ENCODE peak calls at places on chromosomes 16 and 17, in ten cellular contexts. V, G, U, M, F, Z, L, C, S and B are unnamed samples.

GRCh38 chr17:71063127-71063526 is 893.8 kb downstream of the KCNJ2 start:
- DNase-seq in V (no peak), G (no peak), U (no peak), M (no peak), F (no peak), Z (no peak), L (no peak), C (no peak), S (no peak), B (no peak)

GRCh38 chr17:69961488-69962145 is 113.4 kb upstream of the KCNJ16 start:
- DNase-seq in V (no peak), G (no peak), U (no peak), M (no peak), F (no peak), Z (no peak), L (peak), C (peak), S (no peak), B (no peak)

GRCh38 chr17:72501404-72502110 is 380.7 kb downstream of the SOX9 start:
- DNase-seq in V (no peak), G (no peak), U (no peak), M (no peak), F (no peak), Z (no peak), L (no peak), C (no peak), S (no peak), B (no peak)

GRCh38 chr17:82457071-82457789 is 1.3 kb upstream of the NARF start:
- DNase-seq in V (no peak), G (no peak), U (no peak), M (no peak), F (no peak), Z (peak), L (no peak), C (no peak), S (peak), B (no peak)

GRCh38 chr17:58332720-58333395 is 4.3 kb upstream of the TSPOAP1 start:
- DNase-seq in V (no peak), G (no peak), U (no peak), M (no peak), F (no peak), Z (no peak), L (no peak), C (no peak), S (no peak), B (no peak)

GRCh38 chr17:57916925-57917858 is 38.0 kb downstream of the CUEDC1 start:
- DNase-seq in V (no peak), G (no peak), U (no peak), M (no peak), F (no peak), Z (no peak), L (no peak), C (no peak), S (no peak), B (no peak)

GRCh38 chr17:74962622-74963394 is 9.8 kb downstream of the HID1 start:
- DNase-seq in V (no peak), G (no peak), U (no peak), M (no peak), F (no peak), Z (no peak), L (no peak), C (no peak), S (no peak), B (no peak)

GRCh38 chr17:28928061-28928460 is 23.3 kb downstream of the PHF12 start:
- DNase-seq in V (no peak), G (no peak), U (no peak), M (no peak), F (no peak), Z (no peak), L (no peak), C (no peak), S (no peak), B (no peak)

GRCh38 chr17:21165922-21166598 is 39.3 kb downstream of the DHRS7B start:
- DNase-seq in V (no peak), G (no peak), U (peak), M (peak), F (no peak), Z (no peak), L (no peak), C (no peak), S (no peak), B (no peak)

GRCh38 chr17:1829189-1829578 is 518 bp downstream of the SMYD4 start:
- DNase-seq in V (no peak), G (no peak), U (no peak), M (no peak), F (peak), Z (peak), L (no peak), C (no peak), S (no peak), B (no peak)

GRCh38 chr16:77877712-77878111 is 89.3 kb downstream of the VAT1L start:
- DNase-seq in V (peak), G (no peak), U (peak), M (no peak), F (peak), Z (no peak), L (no peak), C (peak), S (no peak), B (no peak)

GRCh38 chr17:2704031-2704889 is 7.3 kb downstream of the CLUH start:
- DNase-seq in V (no peak), G (no peak), U (no peak), M (no peak), F (no peak), Z (peak), L (no peak), C (no peak), S (no peak), B (no peak)

GRCh38 chr16:30844671-30845449 is 49.0 kb downstream of the BCL7C start:
- DNase-seq in V (peak), G (peak), U (peak), M (peak), F (peak), Z (peak), L (peak), C (peak), S (peak), B (peak)

GRCh38 chr17:82239926-82240505 is 11.2 kb downstream of the SLC16A3 start:
- DNase-seq in V (no peak), G (peak), U (no peak), M (no peak), F (no peak), Z (no peak), L (no peak), C (no peak), S (no peak), B (no peak)

GRCh38 chr17:5585814-5586558 is 1.7 kb upstream of the NLRP1 start:
- DNase-seq in V (no peak), G (no peak), U (peak), M (no peak), F (peak), Z (no peak), L (peak), C (no peak), S (no peak), B (no peak)

GRCh38 chr16:969508-970378 is 1.0 kb downstream of the LMF1 start:
- DNase-seq in V (no peak), G (no peak), U (peak), M (no peak), F (no peak), Z (peak), L (peak), C (no peak), S (peak), B (no peak)

GRCh38 chr17:72150632-72151460 is 30.0 kb downstream of the SOX9 start:
- DNase-seq in V (no peak), G (no peak), U (peak), M (no peak), F (no peak), Z (no peak), L (no peak), C (peak), S (no peak), B (no peak)

GRCh38 chr16:64627288-64627687 is 494.6 kb downstream of the CDH11 start:
- DNase-seq in V (no peak), G (peak), U (no peak), M (no peak), F (no peak), Z (no peak), L (no peak), C (no peak), S (no peak), B (no peak)

GRCh38 chr16:89111263-89111662 is 17.6 kb downstream of the ACSF3 start:
- DNase-seq in V (no peak), G (no peak), U (no peak), M (no peak), F (no peak), Z (no peak), L (no peak), C (no peak), S (no peak), B (no peak)

GRCh38 chr16:66304961-66305360 is 61.5 kb upstream of the CDH5 start:
- DNase-seq in V (no peak), G (no peak), U (no peak), M (peak), F (no peak), Z (no peak), L (no peak), C (no peak), S (no peak), B (no peak)

GRCh38 chr16:72033437-72033836 is 20.9 kb upstream of the HP start:
- DNase-seq in V (no peak), G (no peak), U (no peak), M (no peak), F (no peak), Z (no peak), L (no peak), C (no peak), S (no peak), B (no peak)

GRCh38 chr17:31524926-31525800 is 133.7 kb downstream of the RAB11FIP4 start:
- DNase-seq in V (peak), G (peak), U (peak), M (peak), F (peak), Z (peak), L (peak), C (peak), S (peak), B (peak)

GRCh38 chr16:85312642-85313540 is 200.6 kb upstream of the CIBAR2 start:
- DNase-seq in V (no peak), G (no peak), U (no peak), M (no peak), F (no peak), Z (no peak), L (peak), C (no peak), S (no peak), B (no peak)

GRCh38 chr17:49968380-49969133 is 433 bp upstream of the DLX4 start:
- DNase-seq in V (peak), G (peak), U (peak), M (no peak), F (peak), Z (peak), L (peak), C (peak), S (peak), B (peak)

GRCh38 chr17:77735341-77736206 is 222.9 kb upstream of the TNRC6C start:
- DNase-seq in V (no peak), G (peak), U (no peak), M (peak), F (peak), Z (no peak), L (no peak), C (no peak), S (no peak), B (peak)

GRCh38 chr17:78180083-78180482 is 6.8 kb downstream of the TK1 start:
- DNase-seq in V (no peak), G (no peak), U (no peak), M (no peak), F (no peak), Z (no peak), L (no peak), C (no peak), S (no peak), B (no peak)

GRCh38 chr17:66840061-66840460 is 5.1 kb downstream of the CACNG5 start:
- DNase-seq in V (no peak), G (no peak), U (no peak), M (no peak), F (no peak), Z (no peak), L (no peak), C (no peak), S (no peak), B (no peak)

GRCh38 chr16:58345574-58346354 is 46.5 kb upstream of the GINS3 start:
- DNase-seq in V (no peak), G (no peak), U (no peak), M (no peak), F (no peak), Z (no peak), L (no peak), C (no peak), S (no peak), B (no peak)
- TF ChIP-seq CTCF in V (peak), G (no peak), U (peak), M (no peak), F (peak), Z (no peak), L (no peak), C (peak), S (peak), B (no peak)

GRCh38 chr17:45172541-45173286 is 11.0 kb downstream of the HEXIM2 start:
- DNase-seq in V (no peak), G (no peak), U (peak), M (peak), F (peak), Z (peak), L (peak), C (peak), S (peak), B (no peak)

GRCh38 chr17:45170976-45171337 is 9.3 kb downstream of the HEXIM2 start:
- DNase-seq in V (peak), G (peak), U (peak), M (peak), F (peak), Z (no peak), L (no peak), C (peak), S (no peak), B (no peak)

GRCh38 chr17:45172232-45172540 is 10.5 kb downstream of the HEXIM2 start:
- DNase-seq in V (no peak), G (no peak), U (no peak), M (no peak), F (no peak), Z (no peak), L (no peak), C (no peak), S (no peak), B (no peak)

GRCh38 chr17:45170280-45170975 is 8.8 kb downstream of the HEXIM2 start:
- DNase-seq in V (no peak), G (no peak), U (no peak), M (no peak), F (no peak), Z (no peak), L (no peak), C (no peak), S (no peak), B (no peak)

GRCh38 chr17:45171338-45172231 is 9.9 kb downstream of the HEXIM2 start:
- DNase-seq in V (no peak), G (no peak), U (peak), M (peak), F (peak), Z (no peak), L (peak), C (peak), S (no peak), B (no peak)
- TF ChIP-seq CTCF in V (no peak), G (no peak), U (no peak), M (no peak), F (no peak), Z (no peak), L (no peak), C (no peak), S (no peak), B (no peak)

DNA sequence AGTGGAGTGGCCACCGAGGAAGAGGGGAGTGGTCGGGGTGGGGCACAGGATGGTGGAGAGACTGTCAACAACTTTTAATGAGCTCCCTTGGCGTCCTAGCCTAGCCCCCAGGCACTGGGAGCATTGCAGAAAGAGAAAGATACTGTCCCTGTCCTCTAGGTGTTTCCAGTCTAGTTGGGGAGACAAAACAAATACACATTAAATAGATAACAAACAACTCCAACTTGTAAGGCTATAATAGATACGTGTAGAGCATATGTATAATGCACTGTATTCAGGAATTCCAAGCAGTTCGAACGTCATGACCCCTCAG is 435 bp upstream of the UBE2O start:
- DNase-seq in V (no peak), G (no peak), U (no peak), M (no peak), F (no peak), Z (no peak), L (no peak), C (no peak), S (no peak), B (no peak)
- TF ChIP-seq CTCF in V (no peak), G (no peak), U (no peak), M (no peak), F (no peak), Z (no peak), L (no peak), C (no peak), S (no peak), B (no peak)

DNA sequence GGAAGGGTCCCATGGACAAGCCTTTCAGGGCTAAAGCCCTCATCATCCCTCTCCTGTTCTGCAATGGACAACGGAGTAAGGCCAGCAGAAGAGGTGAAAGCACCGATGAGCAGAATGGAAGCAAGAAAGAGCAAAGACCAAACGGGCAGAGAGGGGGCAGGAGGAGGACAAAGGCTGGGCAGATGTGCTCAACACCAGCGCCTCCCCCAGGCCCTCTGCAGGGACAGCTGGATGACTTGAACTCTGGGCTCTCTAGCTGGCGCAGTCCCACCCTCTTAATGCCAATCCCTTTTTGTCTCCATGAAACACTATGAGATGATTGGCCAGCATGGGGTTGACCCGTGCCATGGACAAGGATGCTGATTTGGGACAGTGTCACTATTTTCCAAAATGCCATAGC is 22.0 kb downstream of the ACLY start:
- DNase-seq in V (no peak), G (no peak), U (no peak), M (no peak), F (no peak), Z (no peak), L (no peak), C (no peak), S (no peak), B (no peak)
- TF ChIP-seq CTCF in V (no peak), G (peak), U (no peak), M (no peak), F (no peak), Z (no peak), L (no peak), C (no peak), S (no peak), B (no peak)